ENCODE peak calls at places on chromosomes 1 and 21, in eight cellular contexts. One of them, this sample, is unnamed.

GRCh38 chr1:112529301-112529700 is 20.5 kb downstream of the WNT2B start:
- DNase-seq in stomach: no peak
- DNase-seq in HFF-Myc: no peak
- DNase-seq in left ventricle myocardium inferior: no peak
- DNase-seq in brain microvascular endothelial cell: no peak
- DNase-seq in lower leg skin: no peak
- DNase-seq in heart left ventricle: no peak
- DNase-seq in mammary epithelial cell: peak
- DNase-seq in this sample: peak

GRCh38 chr1:220920967-220921366 is 41.7 kb downstream of the HLX start:
- DNase-seq in lower leg skin: no peak
- DNase-seq in mammary epithelial cell: no peak
- DNase-seq in brain microvascular endothelial cell: no peak
- DNase-seq in stomach: no peak
- DNase-seq in left ventricle myocardium inferior: no peak
- DNase-seq in HFF-Myc: no peak
- DNase-seq in heart left ventricle: no peak
- DNase-seq in this sample: no peak

GRCh38 chr1:204072951-204073836 is at the start of gene SOX13:
- DNase-seq in left ventricle myocardium inferior: peak
- DNase-seq in HFF-Myc: no peak
- DNase-seq in brain microvascular endothelial cell: peak
- DNase-seq in mammary epithelial cell: peak
- DNase-seq in stomach: peak
- DNase-seq in heart left ventricle: peak
- DNase-seq in lower leg skin: peak
- DNase-seq in this sample: peak

GRCh38 chr1:198575715-198576641 is 35.5 kb upstream of the ATP6V1G3 start:
- DNase-seq in left ventricle myocardium inferior: no peak
- DNase-seq in mammary epithelial cell: peak
- DNase-seq in stomach: no peak
- DNase-seq in heart left ventricle: no peak
- DNase-seq in lower leg skin: no peak
- DNase-seq in brain microvascular endothelial cell: no peak
- DNase-seq in HFF-Myc: no peak
- DNase-seq in this sample: peak

GRCh38 chr1:167627615-167627864 is 2.5 kb upstream of the RCSD1 start:
- DNase-seq in mammary epithelial cell: no peak
- DNase-seq in brain microvascular endothelial cell: no peak
- DNase-seq in heart left ventricle: no peak
- DNase-seq in stomach: no peak
- DNase-seq in HFF-Myc: no peak
- DNase-seq in lower leg skin: peak
- DNase-seq in left ventricle myocardium inferior: no peak
- DNase-seq in this sample: no peak

GRCh38 chr21:34640858-34641257 is 25.9 kb upstream of the RCAN1 start:
- DNase-seq in left ventricle myocardium inferior: no peak
- DNase-seq in HFF-Myc: peak
- DNase-seq in stomach: no peak
- DNase-seq in brain microvascular endothelial cell: peak
- DNase-seq in mammary epithelial cell: peak
- DNase-seq in heart left ventricle: no peak
- DNase-seq in lower leg skin: no peak
- DNase-seq in this sample: peak

GRCh38 chr1:212518188-212518951 is 85.7 kb downstream of the NENF start:
- DNase-seq in brain microvascular endothelial cell: peak
- DNase-seq in stomach: peak
- DNase-seq in left ventricle myocardium inferior: peak
- DNase-seq in heart left ventricle: peak
- DNase-seq in mammary epithelial cell: peak
- DNase-seq in lower leg skin: peak
- DNase-seq in HFF-Myc: no peak
- DNase-seq in this sample: peak

GRCh38 chr1:206030714-206031113 is 7.0 kb upstream of the CTSE start:
- DNase-seq in left ventricle myocardium inferior: peak
- DNase-seq in mammary epithelial cell: peak
- DNase-seq in HFF-Myc: peak
- DNase-seq in stomach: peak
- DNase-seq in heart left ventricle: peak
- DNase-seq in brain microvascular endothelial cell: peak
- DNase-seq in lower leg skin: no peak
- DNase-seq in this sample: peak

GRCh38 chr1:162485236-162485635 is 12.4 kb upstream of the UHMK1 start:
- DNase-seq in left ventricle myocardium inferior: no peak
- DNase-seq in stomach: no peak
- DNase-seq in heart left ventricle: no peak
- DNase-seq in lower leg skin: no peak
- DNase-seq in mammary epithelial cell: peak
- DNase-seq in brain microvascular endothelial cell: no peak
- DNase-seq in HFF-Myc: no peak
- DNase-seq in this sample: no peak

GRCh38 chr1:62536865-62537264 is 60.5 kb upstream of the ANGPTL3 start:
- DNase-seq in stomach: no peak
- DNase-seq in brain microvascular endothelial cell: no peak
- DNase-seq in heart left ventricle: no peak
- DNase-seq in HFF-Myc: no peak
- DNase-seq in lower leg skin: no peak
- DNase-seq in mammary epithelial cell: no peak
- DNase-seq in left ventricle myocardium inferior: no peak
- DNase-seq in this sample: no peak
- H3K4me3 ChIP-seq in stomach: no peak
- H3K4me3 ChIP-seq in brain microvascular endothelial cell: no peak
- H3K4me3 ChIP-seq in heart left ventricle: no peak
- H3K4me3 ChIP-seq in HFF-Myc: no peak
- H3K4me3 ChIP-seq in lower leg skin: no peak
- H3K4me3 ChIP-seq in mammary epithelial cell: no peak
- H3K4me3 ChIP-seq in left ventricle myocardium inferior: no peak
- H3K4me3 ChIP-seq in this sample: no peak

GRCh38 chr1:41272601-41273000 is 30.5 kb upstream of the SCMH1 start:
- DNase-seq in lower leg skin: no peak
- DNase-seq in brain microvascular endothelial cell: no peak
- DNase-seq in left ventricle myocardium inferior: no peak
- DNase-seq in mammary epithelial cell: no peak
- DNase-seq in heart left ventricle: no peak
- DNase-seq in stomach: no peak
- DNase-seq in HFF-Myc: no peak
- DNase-seq in this sample: no peak

GRCh38 chr1:41277371-41277994 is 35.4 kb upstream of the SCMH1 start:
- DNase-seq in left ventricle myocardium inferior: no peak
- DNase-seq in lower leg skin: no peak
- DNase-seq in heart left ventricle: no peak
- DNase-seq in mammary epithelial cell: no peak
- DNase-seq in HFF-Myc: no peak
- DNase-seq in stomach: no peak
- DNase-seq in brain microvascular endothelial cell: no peak
- DNase-seq in this sample: no peak

GRCh38 chr1:41275831-41276230 is 33.7 kb upstream of the SCMH1 start:
- DNase-seq in brain microvascular endothelial cell: no peak
- DNase-seq in HFF-Myc: no peak
- DNase-seq in mammary epithelial cell: no peak
- DNase-seq in heart left ventricle: no peak
- DNase-seq in lower leg skin: no peak
- DNase-seq in stomach: no peak
- DNase-seq in left ventricle myocardium inferior: no peak
- DNase-seq in this sample: no peak

GRCh38 chr1:41278076-41278475 is 36.0 kb upstream of the SCMH1 start:
- DNase-seq in heart left ventricle: no peak
- DNase-seq in mammary epithelial cell: no peak
- DNase-seq in stomach: no peak
- DNase-seq in HFF-Myc: no peak
- DNase-seq in brain microvascular endothelial cell: no peak
- DNase-seq in left ventricle myocardium inferior: no peak
- DNase-seq in lower leg skin: no peak
- DNase-seq in this sample: no peak

DNA sequence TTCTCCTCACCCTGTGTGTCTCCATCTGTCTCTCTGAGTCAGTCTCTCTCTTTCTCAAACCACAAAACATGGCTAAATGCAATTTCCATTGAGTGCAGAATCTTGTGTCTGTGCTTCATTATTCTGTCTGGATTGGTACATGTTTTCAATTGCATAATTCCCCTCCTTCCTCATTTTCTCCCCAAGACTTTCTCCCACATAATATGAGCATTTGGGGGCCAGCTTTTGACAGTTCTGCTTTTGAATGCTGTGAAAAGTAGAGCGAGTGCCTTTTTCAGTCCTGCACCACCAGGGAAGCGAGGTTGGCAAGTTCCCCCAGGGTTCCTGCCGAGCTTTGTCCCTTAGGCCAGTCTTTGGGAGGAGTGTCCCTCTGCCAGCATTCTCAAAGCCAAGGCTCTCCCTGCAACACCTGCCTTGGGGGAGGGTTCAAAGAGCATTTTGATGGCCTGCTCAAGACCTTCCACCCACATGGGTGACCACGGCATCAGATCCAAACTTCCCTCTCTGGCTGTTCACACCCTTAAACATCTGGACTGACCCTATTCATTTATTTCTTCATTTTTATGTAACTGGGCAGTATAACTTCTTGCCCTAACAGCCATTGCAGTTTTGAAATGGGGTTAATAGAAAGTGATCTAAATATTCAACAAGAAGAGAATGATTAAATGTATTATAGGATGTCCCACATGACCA is 32.9 kb upstream of the SCMH1 start:
- DNase-seq in mammary epithelial cell: no peak
- DNase-seq in HFF-Myc: no peak
- DNase-seq in stomach: no peak
- DNase-seq in brain microvascular endothelial cell: no peak
- DNase-seq in lower leg skin: no peak
- DNase-seq in left ventricle myocardium inferior: no peak
- DNase-seq in heart left ventricle: no peak
- DNase-seq in this sample: no peak
- H3K4me3 ChIP-seq in mammary epithelial cell: no peak
- H3K4me3 ChIP-seq in HFF-Myc: no peak
- H3K4me3 ChIP-seq in stomach: no peak
- H3K4me3 ChIP-seq in brain microvascular endothelial cell: no peak
- H3K4me3 ChIP-seq in lower leg skin: no peak
- H3K4me3 ChIP-seq in left ventricle myocardium inferior: no peak
- H3K4me3 ChIP-seq in heart left ventricle: no peak
- H3K4me3 ChIP-seq in this sample: no peak

DNA sequence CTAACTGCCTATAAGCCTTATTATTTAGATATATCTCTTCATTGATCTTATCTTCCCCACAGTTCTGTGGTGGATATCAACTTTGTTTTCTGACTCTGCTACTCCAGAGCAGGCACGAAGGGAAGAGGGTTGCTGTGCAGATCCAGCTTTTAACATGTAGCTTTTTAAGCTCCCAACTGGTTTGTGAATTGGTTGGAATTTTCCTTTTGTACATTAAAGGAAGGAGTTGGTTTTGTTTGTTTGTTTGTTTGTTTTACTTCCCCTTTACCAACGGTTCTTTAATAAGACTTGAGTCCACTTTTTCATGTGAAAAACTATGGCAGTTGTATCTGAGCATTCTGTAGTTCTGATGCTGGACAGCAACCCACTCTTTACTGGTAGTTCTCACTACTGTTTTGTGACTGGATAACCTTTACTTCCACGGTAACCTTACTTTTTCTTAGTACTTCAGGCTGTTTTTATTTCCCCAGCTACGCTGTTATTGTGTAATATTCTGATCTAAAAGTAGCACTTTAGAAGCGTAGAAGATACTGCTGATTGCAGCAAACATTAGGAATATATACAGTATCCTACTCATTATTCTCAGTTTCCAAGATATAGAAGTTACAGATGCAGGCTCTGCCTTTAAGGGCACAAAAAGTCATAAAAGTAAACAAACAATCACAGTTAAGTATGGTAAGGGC is 1.6 kb downstream of the GNPAT start:
- DNase-seq in stomach: no peak
- DNase-seq in mammary epithelial cell: peak
- DNase-seq in brain microvascular endothelial cell: peak
- DNase-seq in left ventricle myocardium inferior: no peak
- DNase-seq in lower leg skin: no peak
- DNase-seq in HFF-Myc: no peak
- DNase-seq in heart left ventricle: no peak
- DNase-seq in this sample: no peak
- H3K4me3 ChIP-seq in stomach: no peak
- H3K4me3 ChIP-seq in mammary epithelial cell: peak
- H3K4me3 ChIP-seq in brain microvascular endothelial cell: peak
- H3K4me3 ChIP-seq in left ventricle myocardium inferior: peak
- H3K4me3 ChIP-seq in lower leg skin: no peak
- H3K4me3 ChIP-seq in HFF-Myc: peak
- H3K4me3 ChIP-seq in heart left ventricle: peak
- H3K4me3 ChIP-seq in this sample: peak

DNA sequence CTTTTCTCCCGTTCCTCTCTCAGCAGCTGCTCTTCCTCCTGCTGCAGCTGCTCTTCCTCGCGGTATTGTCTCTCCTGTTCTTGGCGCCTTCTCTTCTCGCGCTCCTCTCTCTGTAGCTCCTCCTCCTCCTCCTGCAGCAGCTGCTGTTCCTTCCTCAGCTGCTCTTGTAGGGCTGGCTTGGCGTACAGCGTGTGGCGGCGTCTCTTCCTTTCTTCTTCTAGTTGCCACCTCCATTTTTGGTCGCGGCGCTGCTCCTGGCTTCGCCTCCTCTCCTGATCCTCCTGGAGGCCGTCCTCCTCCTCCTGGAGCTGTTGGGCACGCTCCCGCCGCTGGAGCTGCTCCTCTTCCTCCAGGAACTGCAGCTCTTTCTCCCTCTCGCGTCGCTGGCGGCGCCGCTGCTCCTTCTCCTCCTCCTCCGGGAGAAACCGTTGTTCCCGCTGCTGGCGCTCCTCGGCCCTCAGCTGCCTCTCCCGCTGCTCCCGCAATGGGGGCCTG is 4.8 kb downstream of the TCHH start:
- DNase-seq in heart left ventricle: peak
- DNase-seq in brain microvascular endothelial cell: peak
- DNase-seq in stomach: no peak
- DNase-seq in HFF-Myc: no peak
- DNase-seq in left ventricle myocardium inferior: peak
- DNase-seq in mammary epithelial cell: peak
- DNase-seq in lower leg skin: no peak
- DNase-seq in this sample: peak
- H3K4me3 ChIP-seq in heart left ventricle: peak
- H3K4me3 ChIP-seq in brain microvascular endothelial cell: peak
- H3K4me3 ChIP-seq in stomach: peak
- H3K4me3 ChIP-seq in HFF-Myc: peak
- H3K4me3 ChIP-seq in left ventricle myocardium inferior: peak
- H3K4me3 ChIP-seq in mammary epithelial cell: peak
- H3K4me3 ChIP-seq in lower leg skin: peak
- H3K4me3 ChIP-seq in this sample: peak

GRCh38 chr1:101308935-101309333 is 72.1 kb downstream of the S1PR1 start:
- DNase-seq in brain microvascular endothelial cell: no peak
- DNase-seq in left ventricle myocardium inferior: no peak
- DNase-seq in mammary epithelial cell: no peak
- DNase-seq in HFF-Myc: no peak
- DNase-seq in heart left ventricle: no peak
- DNase-seq in lower leg skin: no peak
- DNase-seq in stomach: no peak
- DNase-seq in this sample: no peak
- H3K4me3 ChIP-seq in brain microvascular endothelial cell: no peak
- H3K4me3 ChIP-seq in left ventricle myocardium inferior: peak
- H3K4me3 ChIP-seq in mammary epithelial cell: no peak
- H3K4me3 ChIP-seq in HFF-Myc: no peak
- H3K4me3 ChIP-seq in heart left ventricle: no peak
- H3K4me3 ChIP-seq in lower leg skin: no peak
- H3K4me3 ChIP-seq in stomach: no peak
- H3K4me3 ChIP-seq in this sample: no peak

This sample was measured in PC-3.